ENCODE peak calls at places on chromosome 3, in five cellular contexts. One of them, this sample, is unnamed.

GRCh38 chr3:4979401-4980228 is at the start of gene BHLHE40:
- DNase-seq in sigmoid colon: no peak
- DNase-seq in K562: peak
- DNase-seq in adrenal gland: no peak
- DNase-seq in tibial nerve: no peak
- DNase-seq in this sample: no peak

GRCh38 chr3:186277268-186277909 is 84.6 kb downstream of the DGKG start:
- DNase-seq in sigmoid colon: no peak
- DNase-seq in K562: peak
- DNase-seq in adrenal gland: peak
- DNase-seq in tibial nerve: no peak
- DNase-seq in this sample: no peak

GRCh38 chr3:7962244-7962643 is 539.4 kb upstream of the LMCD1 start:
- DNase-seq in sigmoid colon: no peak
- DNase-seq in K562: no peak
- DNase-seq in adrenal gland: no peak
- DNase-seq in tibial nerve: no peak
- DNase-seq in this sample: no peak

GRCh38 chr3:73603771-73604171 is 21.0 kb downstream of the PDZRN3 start:
- DNase-seq in sigmoid colon: peak
- DNase-seq in K562: no peak
- DNase-seq in adrenal gland: no peak
- DNase-seq in tibial nerve: no peak
- DNase-seq in this sample: no peak

GRCh38 chr3:114623420-114624046 is 329.7 kb downstream of the TIGIT start:
- DNase-seq in sigmoid colon: no peak
- DNase-seq in K562: no peak
- DNase-seq in adrenal gland: peak
- DNase-seq in tibial nerve: no peak
- DNase-seq in this sample: no peak

GRCh38 chr3:133459400-133459799 is 59.5 kb downstream of the BFSP2 start:
- DNase-seq in sigmoid colon: peak
- DNase-seq in K562: no peak
- DNase-seq in adrenal gland: no peak
- DNase-seq in tibial nerve: peak
- DNase-seq in this sample: no peak

GRCh38 chr3:20186600-20187004 is 596 bp upstream of the SGO1 start:
- DNase-seq in sigmoid colon: no peak
- DNase-seq in K562: no peak
- DNase-seq in adrenal gland: peak
- DNase-seq in tibial nerve: no peak
- DNase-seq in this sample: no peak

GRCh38 chr3:73365756-73366397 is 258.9 kb downstream of the PDZRN3 start:
- DNase-seq in sigmoid colon: peak
- DNase-seq in K562: no peak
- DNase-seq in adrenal gland: peak
- DNase-seq in tibial nerve: peak
- DNase-seq in this sample: no peak

GRCh38 chr3:182626484-182627467 is 166.5 kb upstream of the ATP11B start:
- DNase-seq in sigmoid colon: no peak
- DNase-seq in K562: no peak
- DNase-seq in adrenal gland: no peak
- DNase-seq in tibial nerve: no peak
- DNase-seq in this sample: no peak

GRCh38 chr3:37308247-37308646 is 133.9 kb upstream of the LRRFIP2 start:
- DNase-seq in sigmoid colon: no peak
- DNase-seq in K562: peak
- DNase-seq in adrenal gland: no peak
- DNase-seq in tibial nerve: no peak
- DNase-seq in this sample: no peak

GRCh38 chr3:126523745-126524428 is at the start of gene CHST13:
- DNase-seq in sigmoid colon: peak
- DNase-seq in K562: peak
- DNase-seq in adrenal gland: peak
- DNase-seq in tibial nerve: no peak
- DNase-seq in this sample: no peak

GRCh38 chr3:17373304-17373703 is 369.1 kb downstream of the TBC1D5 start:
- DNase-seq in sigmoid colon: no peak
- DNase-seq in K562: no peak
- DNase-seq in adrenal gland: no peak
- DNase-seq in tibial nerve: no peak
- DNase-seq in this sample: no peak

GRCh38 chr3:187130346-187131066 is 8.8 kb downstream of the RPL39L start:
- DNase-seq in sigmoid colon: no peak
- DNase-seq in K562: no peak
- DNase-seq in adrenal gland: peak
- DNase-seq in tibial nerve: no peak
- DNase-seq in this sample: no peak

GRCh38 chr3:159800434-159801121 is 188.1 kb upstream of the IL12A start:
- DNase-seq in sigmoid colon: no peak
- DNase-seq in K562: no peak
- DNase-seq in adrenal gland: no peak
- DNase-seq in tibial nerve: no peak
- DNase-seq in this sample: no peak

GRCh38 chr3:161371441-161372320 is at the start of gene SPTSSB:
- DNase-seq in sigmoid colon: peak
- DNase-seq in K562: no peak
- DNase-seq in adrenal gland: peak
- DNase-seq in tibial nerve: no peak
- DNase-seq in this sample: peak

GRCh38 chr3:102614580-102614979 is 179.8 kb downstream of the ZPLD1 start:
- DNase-seq in sigmoid colon: no peak
- DNase-seq in K562: no peak
- DNase-seq in adrenal gland: no peak
- DNase-seq in tibial nerve: no peak
- DNase-seq in this sample: no peak

GRCh38 chr3:129560931-129561594 is 18.1 kb downstream of the H1-8 start:
- DNase-seq in sigmoid colon: peak
- DNase-seq in K562: no peak
- DNase-seq in adrenal gland: peak
- DNase-seq in tibial nerve: peak
- DNase-seq in this sample: peak

GRCh38 chr3:37707428-37708372 is 154.0 kb upstream of the CTDSPL start:
- DNase-seq in sigmoid colon: no peak
- DNase-seq in K562: no peak
- DNase-seq in adrenal gland: no peak
- DNase-seq in tibial nerve: no peak
- DNase-seq in this sample: peak

GRCh38 chr3:123610331-123610730 is 25.5 kb upstream of the HACD2 start:
- DNase-seq in sigmoid colon: no peak
- DNase-seq in K562: no peak
- DNase-seq in adrenal gland: no peak
- DNase-seq in tibial nerve: no peak
- DNase-seq in this sample: no peak

GRCh38 chr3:98730338-98730737 is 32.8 kb upstream of the ST3GAL6 start:
- DNase-seq in sigmoid colon: no peak
- DNase-seq in K562: no peak
- DNase-seq in adrenal gland: no peak
- DNase-seq in tibial nerve: no peak
- DNase-seq in this sample: no peak

GRCh38 chr3:140323561-140323960 is 354.3 kb upstream of the TRIM42 start:
- DNase-seq in sigmoid colon: no peak
- DNase-seq in K562: no peak
- DNase-seq in adrenal gland: no peak
- DNase-seq in tibial nerve: no peak
- DNase-seq in this sample: no peak

GRCh38 chr3:53231532-53232511 is 24.0 kb downstream of the TKT start:
- DNase-seq in sigmoid colon: no peak
- DNase-seq in K562: no peak
- DNase-seq in adrenal gland: no peak
- DNase-seq in tibial nerve: no peak
- DNase-seq in this sample: no peak

GRCh38 chr3:70097084-70097483 is 97.6 kb downstream of the SAMMSON start:
- DNase-seq in sigmoid colon: no peak
- DNase-seq in K562: no peak
- DNase-seq in adrenal gland: no peak
- DNase-seq in tibial nerve: no peak
- DNase-seq in this sample: no peak

GRCh38 chr3:71495708-71496472 is 87.6 kb downstream of the FOXP1 start:
- DNase-seq in sigmoid colon: no peak
- DNase-seq in K562: peak
- DNase-seq in adrenal gland: peak
- DNase-seq in tibial nerve: no peak
- DNase-seq in this sample: no peak

GRCh38 chr3:169286992-169287391 is 376.5 kb downstream of the MECOM start:
- DNase-seq in sigmoid colon: no peak
- DNase-seq in K562: no peak
- DNase-seq in adrenal gland: no peak
- DNase-seq in tibial nerve: no peak
- DNase-seq in this sample: no peak

GRCh38 chr3:158731938-158732855 is at the start of gene RARRES1:
- DNase-seq in sigmoid colon: peak
- DNase-seq in K562: no peak
- DNase-seq in adrenal gland: peak
- DNase-seq in tibial nerve: peak
- DNase-seq in this sample: peak

GRCh38 chr3:189710620-189711388 is 79.6 kb downstream of the TP63 start:
- DNase-seq in sigmoid colon: peak
- DNase-seq in K562: no peak
- DNase-seq in adrenal gland: peak
- DNase-seq in tibial nerve: no peak
- DNase-seq in this sample: no peak

GRCh38 chr3:150090006-150090405 is 119.3 kb upstream of the PFN2 start:
- DNase-seq in sigmoid colon: no peak
- DNase-seq in K562: no peak
- DNase-seq in adrenal gland: no peak
- DNase-seq in tibial nerve: no peak
- DNase-seq in this sample: no peak

GRCh38 chr3:194572131-194572789 is 61.0 kb downstream of the TMEM44 start:
- DNase-seq in sigmoid colon: peak
- DNase-seq in K562: peak
- DNase-seq in adrenal gland: peak
- DNase-seq in tibial nerve: peak
- DNase-seq in this sample: peak

GRCh38 chr3:136042608-136043221 is 77.2 kb downstream of the PPP2R3A start:
- DNase-seq in sigmoid colon: no peak
- DNase-seq in K562: peak
- DNase-seq in adrenal gland: no peak
- DNase-seq in tibial nerve: no peak
- DNase-seq in this sample: no peak

DNA sequence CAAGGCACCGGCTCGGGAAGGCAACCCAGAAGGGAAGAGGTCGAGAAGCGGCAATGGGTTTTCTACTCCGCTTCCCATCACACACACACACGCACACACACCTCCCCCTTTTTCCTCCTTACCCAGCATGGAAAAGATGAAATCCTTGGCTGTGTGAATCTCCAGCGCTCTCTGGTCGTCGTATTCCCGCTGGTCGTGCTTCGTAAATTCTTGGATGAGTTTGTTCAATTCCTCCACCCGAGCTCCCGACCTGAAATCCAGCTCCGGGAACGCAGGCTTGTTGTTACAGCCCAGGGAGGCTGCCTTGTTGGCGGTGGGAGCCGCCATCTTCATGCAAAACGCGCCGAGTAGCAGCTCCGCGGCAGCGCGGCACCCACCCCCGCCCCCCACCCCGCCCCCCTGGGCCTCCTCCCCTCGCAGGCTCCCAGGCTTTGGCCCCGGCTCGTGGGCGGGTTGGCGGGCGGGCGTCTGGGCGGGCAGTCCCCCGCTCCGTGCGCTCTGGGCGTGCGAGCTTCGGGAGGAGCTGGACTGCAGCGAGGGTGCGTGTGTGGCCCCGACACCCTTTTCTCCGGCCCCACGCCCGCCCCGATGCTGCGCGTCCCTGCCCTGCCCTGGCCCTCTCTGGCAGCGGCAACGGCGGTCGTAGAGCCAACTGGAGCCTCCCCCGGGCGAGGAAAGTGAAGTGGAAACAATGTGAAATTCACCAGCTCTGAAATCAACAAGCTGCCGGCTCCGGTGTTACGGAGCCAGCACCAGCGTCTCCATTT is at the start of gene MB21D2:
- DNase-seq in sigmoid colon: peak
- DNase-seq in K562: peak
- DNase-seq in adrenal gland: peak
- DNase-seq in tibial nerve: peak
- DNase-seq in this sample: peak
- TF ChIP-seq POLR2A in sigmoid colon: peak
- TF ChIP-seq POLR2A in K562: no peak
- TF ChIP-seq POLR2A in adrenal gland: peak
- TF ChIP-seq POLR2A in tibial nerve: peak
- TF ChIP-seq POLR2A in this sample: no peak

DNA sequence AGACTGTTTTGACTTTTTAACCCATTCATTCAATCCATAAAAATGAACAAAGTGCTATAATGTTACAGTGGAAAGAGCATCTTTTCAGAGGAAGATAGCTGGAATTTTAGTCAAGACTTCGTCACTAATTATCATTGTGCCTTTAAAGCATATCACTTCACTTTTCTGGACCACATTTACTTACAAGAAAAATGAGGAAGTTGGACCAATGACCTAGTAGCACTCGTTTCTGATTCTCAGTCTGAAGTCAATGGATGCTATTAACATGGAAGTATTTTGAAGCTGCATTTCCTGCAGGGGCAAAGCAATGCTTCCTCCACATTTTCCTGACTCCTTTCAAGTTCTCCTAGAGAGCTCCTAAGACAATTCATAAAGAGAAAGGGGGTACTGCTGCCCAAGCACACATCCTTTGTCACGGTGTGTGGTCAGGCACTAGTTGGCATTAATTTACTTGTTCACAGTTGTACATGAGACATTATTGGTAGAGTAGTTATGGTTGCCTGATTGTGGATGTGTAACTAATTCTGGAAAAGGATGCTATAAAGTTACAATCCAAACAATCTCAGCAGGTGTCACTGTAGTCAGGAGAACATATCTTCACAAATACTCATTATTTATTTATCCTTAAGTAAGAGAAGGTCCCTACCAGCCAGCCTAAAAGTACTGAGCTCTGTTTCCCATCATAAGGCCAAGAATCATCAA is 1049.0 kb downstream of the FHIT start:
- DNase-seq in sigmoid colon: no peak
- DNase-seq in K562: no peak
- DNase-seq in adrenal gland: no peak
- DNase-seq in tibial nerve: no peak
- DNase-seq in this sample: no peak
- TF ChIP-seq POLR2A in sigmoid colon: no peak
- TF ChIP-seq POLR2A in K562: no peak
- TF ChIP-seq POLR2A in adrenal gland: no peak
- TF ChIP-seq POLR2A in tibial nerve: no peak
- TF ChIP-seq POLR2A in this sample: no peak

DNA sequence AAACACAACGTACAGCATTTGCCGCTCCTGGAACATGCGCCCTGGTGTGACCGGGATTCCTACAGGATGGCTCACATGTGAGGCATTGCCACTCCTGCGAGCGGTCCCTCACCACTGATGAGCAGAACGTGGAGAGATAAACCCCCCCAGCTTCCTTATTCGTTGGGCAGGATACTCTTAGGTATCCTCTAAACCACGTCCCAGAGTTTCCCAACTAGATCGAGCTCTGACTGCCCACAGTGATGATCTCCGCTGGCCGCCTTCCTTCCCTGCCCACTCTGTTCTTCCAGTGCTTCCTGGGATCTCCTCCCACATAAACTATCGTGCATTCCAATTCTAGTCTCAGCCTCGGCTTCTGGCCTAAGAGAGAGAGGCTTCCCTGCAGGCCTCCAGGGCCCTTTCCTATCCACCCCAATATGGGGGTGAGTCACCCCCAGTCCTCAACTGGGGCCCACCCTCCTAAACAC is 91.8 kb downstream of the TOP2B start:
- DNase-seq in sigmoid colon: no peak
- DNase-seq in K562: no peak
- DNase-seq in adrenal gland: no peak
- DNase-seq in tibial nerve: no peak
- DNase-seq in this sample: no peak
- TF ChIP-seq POLR2A in sigmoid colon: no peak
- TF ChIP-seq POLR2A in K562: no peak
- TF ChIP-seq POLR2A in adrenal gland: no peak
- TF ChIP-seq POLR2A in tibial nerve: no peak
- TF ChIP-seq POLR2A in this sample: no peak

GRCh38 chr3:50292159-50292923 is at the start of gene IFRD2:
- DNase-seq in sigmoid colon: peak
- DNase-seq in K562: peak
- DNase-seq in adrenal gland: peak
- DNase-seq in tibial nerve: peak
- DNase-seq in this sample: peak
- TF ChIP-seq POLR2A in sigmoid colon: peak
- TF ChIP-seq POLR2A in K562: peak
- TF ChIP-seq POLR2A in adrenal gland: no peak
- TF ChIP-seq POLR2A in tibial nerve: peak
- TF ChIP-seq POLR2A in this sample: no peak

This sample was measured in suprapubic skin.